ENCODE peak calls at places on chromosomes 4 and X, in seven cellular contexts. F, Z, P, D, A, E and L are unnamed samples.
A peak's percentile ranks its signal among the peaks of the same experiment; 100 is the strongest.

GRCh38 chrX:78024349-78025108 is 55.1 kb upstream of the PGAM4 start:
- DNase-seq in F (peak; percentile 10), Z (peak; percentile 34), P (no peak), D (peak; percentile 2), A (peak; percentile 69), E (peak; percentile 15), L (peak; percentile 48)

GRCh38 chr4:107283587-107284559 is 247.8 kb upstream of the DKK2 start:
- DNase-seq in F (peak; percentile 14), Z (no peak), P (no peak), D (no peak), A (no peak), E (peak; percentile 93), L (no peak)

GRCh38 chr4:177478496-177478895 is 36.3 kb upstream of the AGA start:
- DNase-seq in F (no peak), Z (no peak), P (no peak), D (no peak), A (no peak), E (no peak), L (no peak)

GRCh38 chrX:20414781-20415445 is 148.2 kb upstream of the RPS6KA3 start:
- DNase-seq in F (no peak), Z (no peak), P (no peak), D (no peak), A (no peak), E (no peak), L (no peak)

GRCh38 chr4:56302775-56303174 is 84.5 kb downstream of the AASDH start:
- DNase-seq in F (no peak), Z (no peak), P (no peak), D (no peak), A (no peak), E (no peak), L (no peak)

GRCh38 chr4:15436515-15436914 is 8.7 kb downstream of the C1QTNF7 start:
- DNase-seq in F (peak; percentile 37), Z (no peak), P (no peak), D (no peak), A (no peak), E (peak; percentile 88), L (no peak)

GRCh38 chr4:165965503-165965902 is 92.5 kb downstream of the TLL1 start:
- DNase-seq in F (no peak), Z (no peak), P (no peak), D (no peak), A (no peak), E (no peak), L (no peak)

GRCh38 chr4:87632469-87632868 is 17.6 kb upstream of the DMP1 start:
- DNase-seq in F (no peak), Z (no peak), P (no peak), D (no peak), A (no peak), E (no peak), L (no peak)

DNA sequence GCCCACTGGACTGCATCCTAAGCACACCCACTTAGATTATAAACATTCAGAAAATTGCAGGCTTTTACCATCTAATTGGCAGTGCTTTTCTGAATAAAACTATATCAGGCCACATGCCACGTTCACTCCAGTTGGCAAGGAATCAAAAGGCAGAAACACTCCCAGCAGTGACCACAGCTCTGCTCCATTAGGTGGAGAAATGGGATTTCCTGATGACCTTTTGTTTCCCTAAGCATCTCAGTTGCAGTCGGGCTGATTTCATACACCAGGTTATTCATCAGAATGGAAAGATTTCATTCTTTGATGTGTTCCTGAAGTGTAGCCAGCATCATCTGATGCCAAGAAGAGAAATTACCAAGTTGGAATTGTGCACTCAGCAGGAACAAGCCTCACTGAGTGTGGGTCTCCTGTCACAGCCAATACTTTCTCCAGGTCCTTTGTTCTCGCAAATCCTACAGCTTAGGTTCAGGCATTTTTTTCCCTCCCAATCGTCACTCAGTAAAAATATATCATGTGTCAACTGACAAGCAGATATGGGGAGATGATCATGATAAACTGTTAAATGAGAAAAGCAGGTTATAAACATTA is 193.8 kb downstream of the SPATA18 start:
- DNase-seq in F (no peak), Z (no peak), P (no peak), D (no peak), A (no peak), E (no peak), L (no peak)
- H3K4me1 ChIP-seq in F (peaks cover 2% of the 10 kb centered on the region), Z (no peaks in the 10 kb centered on the region), P (peaks cover 7% of the 10 kb centered on the region), D (peaks cover 7% of the 10 kb centered on the region), A (no peaks in the 10 kb centered on the region), E (peaks cover 37% of the 10 kb centered on the region), L (no peaks in the 10 kb centered on the region)

GRCh38 chrX:73830489-73831414 is 267.8 kb downstream of the CHIC1 start:
- DNase-seq in F (no peak), Z (no peak), P (no peak), D (no peak), A (no peak), E (no peak), L (no peak)
- H3K27me3 ChIP-seq in F (no peaks in the 10 kb centered on the region), Z (no peaks in the 10 kb centered on the region), P (no peaks in the 10 kb centered on the region), D (no peaks in the 10 kb centered on the region), A (no peaks in the 10 kb centered on the region), E (no peaks in the 10 kb centered on the region), L (peaks cover 9% of the 10 kb centered on the region)

DNA sequence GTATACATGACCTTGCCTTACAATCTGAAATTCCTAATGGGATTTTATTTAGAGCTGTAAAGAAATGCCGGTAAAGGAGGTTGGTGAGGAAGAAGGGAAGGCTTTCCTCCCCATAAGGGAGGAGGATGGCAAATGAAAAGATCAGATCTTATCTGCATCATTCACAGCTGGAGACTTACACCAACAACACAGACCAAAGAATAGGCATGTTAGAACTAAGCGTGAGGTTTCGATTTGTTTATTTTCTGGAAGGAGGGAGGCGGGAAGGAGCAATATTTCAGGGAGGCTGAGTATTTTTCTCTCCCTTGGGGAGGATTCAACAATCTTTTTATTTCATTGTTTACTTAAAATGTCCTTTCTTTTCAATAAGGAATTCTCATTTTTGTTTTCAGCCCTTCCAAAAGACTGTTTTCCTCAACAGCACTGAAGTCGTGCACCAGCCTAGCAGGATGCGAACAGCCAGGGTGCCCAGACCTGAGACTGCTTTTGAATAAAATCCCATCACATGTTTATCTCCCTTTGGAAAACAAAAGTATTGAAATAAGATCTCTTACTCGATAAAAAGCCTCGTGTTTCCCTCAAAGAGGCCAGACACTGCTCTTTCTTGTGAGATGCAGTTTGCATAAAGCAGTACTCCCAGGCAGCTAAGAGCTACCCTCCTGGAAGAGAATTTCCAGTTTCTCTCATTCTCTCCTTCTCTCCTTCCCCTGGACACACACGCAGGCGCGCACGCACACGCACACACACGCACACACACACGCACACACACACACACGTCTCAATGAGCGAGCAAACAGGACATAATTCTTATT is 236.1 kb downstream of the MGST2 start:
- DNase-seq in F (no peak), Z (no peak), P (no peak), D (no peak), A (no peak), E (peak; percentile 58), L (peak; percentile 87)
- H3K4me3 ChIP-seq in F (no peak overlapping the region), Z (peak overlapping the region; percentile 15), P (peak overlapping the region; percentile 43), D (no peak overlapping the region), A (peak overlapping the region; percentile 10), E (peak overlapping the region; percentile 88), L (peak overlapping the region; percentile 0)

DNA sequence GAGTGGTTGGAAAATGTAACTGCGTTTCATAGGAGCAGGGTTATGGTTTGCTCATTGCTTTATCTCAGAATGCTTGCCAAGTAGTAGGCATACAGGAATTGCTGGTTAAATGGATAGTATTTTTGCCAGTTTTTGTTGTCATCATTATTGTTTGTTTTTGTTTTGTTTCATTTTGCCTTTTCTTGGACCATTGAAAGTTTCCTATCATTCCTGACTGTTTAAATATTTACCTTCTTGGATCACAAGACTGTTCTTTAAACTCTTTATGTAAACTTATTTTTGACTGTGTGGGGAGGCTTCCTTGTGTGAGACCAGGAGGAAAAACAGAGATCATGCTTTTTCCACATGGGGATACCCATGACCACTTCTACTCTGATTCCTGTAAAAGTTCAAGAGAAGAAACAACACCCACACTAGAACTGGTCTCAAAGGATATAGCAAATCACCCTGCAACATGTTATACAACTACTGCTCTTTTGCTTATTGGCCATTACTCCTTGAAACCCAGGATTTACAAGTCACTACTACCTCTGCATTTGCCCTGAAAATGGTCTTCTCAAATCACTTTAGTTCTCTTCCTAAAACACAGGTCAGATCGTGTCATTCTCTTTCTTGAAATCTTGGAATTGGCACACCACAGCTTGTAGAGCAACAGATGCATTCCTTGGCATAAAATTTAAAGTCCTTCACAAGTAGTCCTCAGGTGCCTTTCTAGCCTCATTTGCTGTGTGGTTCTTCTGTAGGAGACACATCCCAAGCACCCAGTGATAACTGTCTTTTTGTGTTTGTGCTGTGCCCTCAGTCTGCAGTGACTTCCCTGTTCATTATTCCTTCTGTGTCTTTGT is 51.3 kb downstream of the FNIP2 start:
- DNase-seq in F (no peak), Z (no peak), P (no peak), D (no peak), A (no peak), E (no peak), L (no peak)
- H3K4me1 ChIP-seq in F (peaks cover 38% of the 10 kb centered on the region), Z (peaks cover 27% of the 10 kb centered on the region), P (peaks cover 52% of the 10 kb centered on the region), D (no peaks in the 10 kb centered on the region), A (peaks cover 68% of the 10 kb centered on the region), E (peaks cover 52% of the 10 kb centered on the region), L (peaks cover 8% of the 10 kb centered on the region)

GRCh38 chrX:49879656-49880277 is 483 bp downstream of the USP27X start:
- DNase-seq in F (no peak), Z (no peak), P (no peak), D (no peak), A (no peak), E (peak; percentile 14), L (peak; percentile 9)
- H3K27me3 ChIP-seq in F (no peaks in the 10 kb centered on the region), Z (no peaks in the 10 kb centered on the region), P (no peaks in the 10 kb centered on the region), D (no peaks in the 10 kb centered on the region), A (no peaks in the 10 kb centered on the region), E (peaks cover 4% of the 10 kb centered on the region), L (no peaks in the 10 kb centered on the region)

GRCh38 chrX:12583543-12583942 is 207.7 kb upstream of the PRPS2 start:
- DNase-seq in F (no peak), Z (no peak), P (no peak), D (no peak), A (no peak), E (no peak), L (no peak)

GRCh38 chrX:12581546-12581945 is 209.7 kb upstream of the PRPS2 start:
- DNase-seq in F (no peak), Z (no peak), P (no peak), D (no peak), A (no peak), E (no peak), L (no peak)

GRCh38 chrX:12579311-12579710 is 211.9 kb upstream of the PRPS2 start:
- DNase-seq in F (no peak), Z (no peak), P (no peak), D (no peak), A (no peak), E (no peak), L (no peak)

GRCh38 chrX:12580548-12580947 is 210.7 kb upstream of the PRPS2 start:
- DNase-seq in F (no peak), Z (no peak), P (no peak), D (no peak), A (no peak), E (no peak), L (no peak)
- H3K4me3 ChIP-seq in F (no peak overlapping the region), Z (no peak overlapping the region), P (no peak overlapping the region), D (no peak overlapping the region), A (no peak overlapping the region), E (no peak overlapping the region), L (no peak overlapping the region)

GRCh38 chr4:67320645-67321044 is 224.7 kb downstream of the CENPC start:
- DNase-seq in F (no peak), Z (no peak), P (peak; percentile 64), D (no peak), A (no peak), E (peak; percentile 25), L (no peak)
- H3K4me1 ChIP-seq in F (no peaks in the 10 kb centered on the region), Z (no peaks in the 10 kb centered on the region), P (no peaks in the 10 kb centered on the region), D (no peaks in the 10 kb centered on the region), A (no peaks in the 10 kb centered on the region), E (no peaks in the 10 kb centered on the region), L (no peaks in the 10 kb centered on the region)

DNA sequence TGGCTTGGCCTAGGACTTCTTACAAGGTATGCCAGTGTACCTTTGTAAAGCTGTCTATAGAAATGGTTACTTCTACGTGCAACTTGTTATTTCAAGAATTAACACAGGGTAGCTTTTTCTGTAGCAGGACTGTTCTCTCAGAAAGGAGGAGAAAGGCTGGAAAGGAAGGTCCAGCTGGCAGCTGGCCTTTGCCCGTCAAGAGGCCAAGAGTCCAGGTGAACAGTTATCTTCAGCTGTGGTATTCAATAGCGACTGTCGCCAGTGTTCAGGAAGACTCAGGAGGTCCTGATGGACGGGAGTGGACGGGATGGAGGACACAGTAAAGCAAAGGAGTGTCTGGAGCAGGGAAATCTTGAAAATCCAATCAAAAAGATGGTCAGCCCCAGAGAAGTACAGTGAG is 4.7 kb downstream of the CYP4V2 start:
- DNase-seq in F (peak; percentile 0), Z (no peak), P (no peak), D (no peak), A (no peak), E (no peak), L (no peak)
- H3K27me3 ChIP-seq in F (no peaks in the 10 kb centered on the region), Z (no peaks in the 10 kb centered on the region), P (no peaks in the 10 kb centered on the region), D (no peaks in the 10 kb centered on the region), A (no peaks in the 10 kb centered on the region), E (no peaks in the 10 kb centered on the region), L (no peaks in the 10 kb centered on the region)